ENCODE peak calls at places on chromosomes 5 and 9, in ten cellular contexts. One of them, this sample, is unnamed.

GRCh38 chr9:133709716-133710571 is 28.2 kb downstream of the SARDH start:
- DNase-seq in GM12865: no peak
- DNase-seq in esophagus muscularis mucosa: no peak
- DNase-seq in AG09309: no peak
- DNase-seq in body of pancreas: peak; percentile 8
- DNase-seq in endothelial cell: no peak
- DNase-seq in GM10248: no peak
- DNase-seq in fibroblast of the aortic adventitia: no peak
- DNase-seq in stomach: no peak
- DNase-seq in GM20000: no peak
- DNase-seq in this sample: peak; percentile 2

GRCh38 chr5:157271740-157272271 is 5.9 kb downstream of the CYFIP2 start:
- DNase-seq in stomach: peak; percentile 54
- DNase-seq in GM12865: peak; percentile 96
- DNase-seq in AG09309: no peak
- DNase-seq in GM20000: peak; percentile 84
- DNase-seq in fibroblast of the aortic adventitia: no peak
- DNase-seq in GM10248: peak; percentile 74
- DNase-seq in endothelial cell: no peak
- DNase-seq in esophagus muscularis mucosa: no peak
- DNase-seq in body of pancreas: peak; percentile 16
- DNase-seq in this sample: no peak

GRCh38 chr5:149931992-149932436 is 12.6 kb downstream of the PDE6A start:
- DNase-seq in fibroblast of the aortic adventitia: no peak
- DNase-seq in body of pancreas: no peak
- DNase-seq in GM10248: no peak
- DNase-seq in GM20000: no peak
- DNase-seq in esophagus muscularis mucosa: no peak
- DNase-seq in AG09309: no peak
- DNase-seq in GM12865: no peak
- DNase-seq in stomach: no peak
- DNase-seq in endothelial cell: no peak
- DNase-seq in this sample: no peak

GRCh38 chr9:15642369-15642962 is 89.6 kb downstream of the CCDC171 start:
- DNase-seq in stomach: no peak
- DNase-seq in GM20000: peak; percentile 39
- DNase-seq in fibroblast of the aortic adventitia: peak; percentile 66
- DNase-seq in AG09309: peak; percentile 7
- DNase-seq in GM12865: peak; percentile 48
- DNase-seq in esophagus muscularis mucosa: no peak
- DNase-seq in endothelial cell: no peak
- DNase-seq in body of pancreas: no peak
- DNase-seq in GM10248: peak; percentile 37
- DNase-seq in this sample: no peak

GRCh38 chr5:9653811-9654210 is 23.7 kb upstream of the TAS2R1 start:
- DNase-seq in GM10248: peak; percentile 15
- DNase-seq in fibroblast of the aortic adventitia: peak; percentile 93
- DNase-seq in GM20000: peak; percentile 39
- DNase-seq in stomach: peak; percentile 43
- DNase-seq in GM12865: peak; percentile 67
- DNase-seq in esophagus muscularis mucosa: no peak
- DNase-seq in endothelial cell: no peak
- DNase-seq in body of pancreas: peak; percentile 86
- DNase-seq in AG09309: peak; percentile 73
- DNase-seq in this sample: no peak

GRCh38 chr9:94805585-94805984 is 79.1 kb downstream of the AOPEP start:
- DNase-seq in stomach: no peak
- DNase-seq in AG09309: peak; percentile 94
- DNase-seq in endothelial cell: no peak
- DNase-seq in GM10248: no peak
- DNase-seq in fibroblast of the aortic adventitia: peak; percentile 92
- DNase-seq in GM20000: no peak
- DNase-seq in GM12865: no peak
- DNase-seq in esophagus muscularis mucosa: no peak
- DNase-seq in body of pancreas: no peak
- DNase-seq in this sample: no peak

GRCh38 chr5:50501510-50502209 is 60.6 kb upstream of the EMB start:
- DNase-seq in GM10248: peak; percentile 10
- DNase-seq in body of pancreas: no peak
- DNase-seq in esophagus muscularis mucosa: no peak
- DNase-seq in AG09309: no peak
- DNase-seq in stomach: no peak
- DNase-seq in fibroblast of the aortic adventitia: no peak
- DNase-seq in GM12865: peak; percentile 42
- DNase-seq in endothelial cell: no peak
- DNase-seq in GM20000: peak; percentile 20
- DNase-seq in this sample: no peak

GRCh38 chr9:70479880-70480291 is 65.4 kb upstream of the KLF9 start:
- DNase-seq in GM20000: no peak
- DNase-seq in stomach: peak; percentile 34
- DNase-seq in esophagus muscularis mucosa: no peak
- DNase-seq in AG09309: no peak
- DNase-seq in body of pancreas: peak; percentile 53
- DNase-seq in fibroblast of the aortic adventitia: peak; percentile 68
- DNase-seq in GM12865: no peak
- DNase-seq in endothelial cell: no peak
- DNase-seq in GM10248: no peak
- DNase-seq in this sample: peak; percentile 16

GRCh38 chr5:19615661-19616060 is 372.3 kb downstream of the CDH18 start:
- DNase-seq in fibroblast of the aortic adventitia: no peak
- DNase-seq in esophagus muscularis mucosa: no peak
- DNase-seq in GM20000: no peak
- DNase-seq in body of pancreas: no peak
- DNase-seq in GM12865: no peak
- DNase-seq in endothelial cell: no peak
- DNase-seq in GM10248: no peak
- DNase-seq in stomach: no peak
- DNase-seq in AG09309: no peak
- DNase-seq in this sample: no peak

GRCh38 chr9:126558051-126558665 is 55.6 kb upstream of the LMX1B start:
- DNase-seq in stomach: peak; percentile 80
- DNase-seq in endothelial cell: peak; percentile 68
- DNase-seq in body of pancreas: peak; percentile 72
- DNase-seq in fibroblast of the aortic adventitia: peak; percentile 36
- DNase-seq in AG09309: no peak
- DNase-seq in esophagus muscularis mucosa: no peak
- DNase-seq in GM12865: peak; percentile 61
- DNase-seq in GM10248: peak; percentile 84
- DNase-seq in GM20000: peak; percentile 85
- DNase-seq in this sample: peak; percentile 77
- TF ChIP-seq CTCF in stomach: no peak
- TF ChIP-seq CTCF in endothelial cell: peak; percentile 92
- TF ChIP-seq CTCF in body of pancreas: peak; percentile 93
- TF ChIP-seq CTCF in fibroblast of the aortic adventitia: peak; percentile 99
- TF ChIP-seq CTCF in AG09309: peak; percentile 99
- TF ChIP-seq CTCF in esophagus muscularis mucosa: peak; percentile 90
- TF ChIP-seq CTCF in GM12865: peak; percentile 98
- TF ChIP-seq CTCF in GM10248: peak; percentile 99
- TF ChIP-seq CTCF in GM20000: peak; percentile 98
- TF ChIP-seq CTCF in this sample: peak; percentile 89

DNA sequence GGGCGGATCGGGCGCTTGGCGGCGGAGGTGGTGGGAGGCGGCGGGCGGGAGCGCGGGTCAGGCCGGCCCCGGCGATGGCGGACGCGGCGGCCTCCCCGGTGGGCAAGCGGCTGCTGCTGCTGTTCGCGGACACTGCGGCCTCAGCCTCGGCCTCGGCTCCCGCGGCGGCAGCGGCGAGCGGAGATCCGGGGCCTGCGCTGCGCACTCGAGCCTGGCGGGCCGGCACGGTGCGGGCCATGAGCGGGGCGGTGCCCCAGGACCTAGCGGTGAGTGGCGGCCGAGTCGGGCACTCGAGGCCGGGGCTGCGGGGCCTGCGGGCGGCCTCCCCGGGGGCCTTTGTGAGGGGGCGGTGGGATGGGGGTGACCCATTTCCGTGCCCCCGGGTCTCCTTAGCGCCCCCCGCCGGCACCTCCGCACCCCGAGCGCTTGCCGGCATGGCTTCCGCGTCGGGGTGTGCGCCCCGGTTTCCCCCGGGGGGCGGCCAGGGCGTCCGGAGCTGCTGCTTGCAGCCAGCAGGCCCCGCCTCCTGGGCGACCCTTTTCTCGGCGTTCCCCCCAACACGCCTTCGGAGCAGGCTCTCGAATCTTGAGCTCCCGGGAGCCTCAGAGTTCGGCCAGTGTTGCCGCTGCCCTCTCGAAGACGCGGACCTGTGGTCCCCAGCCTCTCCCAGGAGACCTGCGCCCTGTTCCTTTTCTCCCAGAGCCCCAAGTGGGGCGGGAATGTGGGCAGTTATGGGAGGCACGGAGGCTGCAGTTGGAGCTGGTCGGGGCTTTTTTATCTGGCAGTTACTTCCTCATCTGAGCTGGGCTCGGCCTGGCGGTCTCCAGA is 451 bp downstream of the KDM3B start:
- DNase-seq in stomach: peak; percentile 78
- DNase-seq in fibroblast of the aortic adventitia: no peak
- DNase-seq in AG09309: no peak
- DNase-seq in GM12865: peak; percentile 79
- DNase-seq in esophagus muscularis mucosa: no peak
- DNase-seq in body of pancreas: peak; percentile 65
- DNase-seq in GM20000: peak; percentile 84
- DNase-seq in GM10248: peak; percentile 76
- DNase-seq in endothelial cell: peak; percentile 56
- DNase-seq in this sample: peak; percentile 67
- TF ChIP-seq CTCF in stomach: no peak
- TF ChIP-seq CTCF in fibroblast of the aortic adventitia: no peak
- TF ChIP-seq CTCF in AG09309: peak; percentile 21
- TF ChIP-seq CTCF in GM12865: peak; percentile 48
- TF ChIP-seq CTCF in esophagus muscularis mucosa: peak; percentile 39
- TF ChIP-seq CTCF in body of pancreas: peak; percentile 21
- TF ChIP-seq CTCF in GM20000: peak; percentile 49
- TF ChIP-seq CTCF in GM10248: peak; percentile 61
- TF ChIP-seq CTCF in endothelial cell: peak; percentile 80
- TF ChIP-seq CTCF in this sample: no peak

DNA sequence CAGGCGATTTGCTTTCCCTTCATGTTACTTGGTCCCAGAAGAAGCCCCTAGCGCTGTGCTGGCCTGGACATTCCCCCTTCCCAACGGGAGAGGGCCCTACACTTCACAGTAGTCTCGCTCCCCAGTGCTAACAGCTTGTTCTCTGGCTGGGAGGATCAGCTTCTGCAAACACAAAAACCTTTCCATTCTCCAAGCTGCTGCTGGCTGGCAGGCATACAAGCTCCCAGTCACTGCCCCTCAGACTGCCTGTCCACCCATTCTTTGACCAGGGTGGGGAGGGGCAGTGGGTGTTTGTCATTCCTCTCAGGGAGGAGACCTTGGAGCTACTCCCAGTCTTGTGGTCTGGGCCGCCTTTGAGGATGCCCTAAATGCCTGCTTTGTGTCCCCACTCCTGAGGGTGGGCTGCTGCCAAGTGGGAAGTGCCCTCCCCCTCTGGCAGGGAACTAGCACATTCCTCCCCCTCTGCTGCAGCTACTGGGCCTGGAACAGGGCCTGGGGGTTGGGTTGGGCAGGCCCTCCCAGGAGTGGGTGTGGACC is 20.8 kb downstream of the ENHO start:
- DNase-seq in body of pancreas: peak; percentile 78
- DNase-seq in AG09309: peak; percentile 29
- DNase-seq in GM20000: no peak
- DNase-seq in fibroblast of the aortic adventitia: peak; percentile 96
- DNase-seq in GM12865: no peak
- DNase-seq in stomach: peak; percentile 61
- DNase-seq in esophagus muscularis mucosa: no peak
- DNase-seq in GM10248: no peak
- DNase-seq in endothelial cell: no peak
- DNase-seq in this sample: no peak
- TF ChIP-seq CTCF in body of pancreas: peak; percentile 23
- TF ChIP-seq CTCF in AG09309: peak; percentile 39
- TF ChIP-seq CTCF in GM20000: no peak
- TF ChIP-seq CTCF in fibroblast of the aortic adventitia: peak; percentile 59
- TF ChIP-seq CTCF in GM12865: no peak
- TF ChIP-seq CTCF in stomach: no peak
- TF ChIP-seq CTCF in esophagus muscularis mucosa: peak; percentile 40
- TF ChIP-seq CTCF in GM10248: no peak
- TF ChIP-seq CTCF in endothelial cell: no peak
- TF ChIP-seq CTCF in this sample: peak; percentile 27

DNA sequence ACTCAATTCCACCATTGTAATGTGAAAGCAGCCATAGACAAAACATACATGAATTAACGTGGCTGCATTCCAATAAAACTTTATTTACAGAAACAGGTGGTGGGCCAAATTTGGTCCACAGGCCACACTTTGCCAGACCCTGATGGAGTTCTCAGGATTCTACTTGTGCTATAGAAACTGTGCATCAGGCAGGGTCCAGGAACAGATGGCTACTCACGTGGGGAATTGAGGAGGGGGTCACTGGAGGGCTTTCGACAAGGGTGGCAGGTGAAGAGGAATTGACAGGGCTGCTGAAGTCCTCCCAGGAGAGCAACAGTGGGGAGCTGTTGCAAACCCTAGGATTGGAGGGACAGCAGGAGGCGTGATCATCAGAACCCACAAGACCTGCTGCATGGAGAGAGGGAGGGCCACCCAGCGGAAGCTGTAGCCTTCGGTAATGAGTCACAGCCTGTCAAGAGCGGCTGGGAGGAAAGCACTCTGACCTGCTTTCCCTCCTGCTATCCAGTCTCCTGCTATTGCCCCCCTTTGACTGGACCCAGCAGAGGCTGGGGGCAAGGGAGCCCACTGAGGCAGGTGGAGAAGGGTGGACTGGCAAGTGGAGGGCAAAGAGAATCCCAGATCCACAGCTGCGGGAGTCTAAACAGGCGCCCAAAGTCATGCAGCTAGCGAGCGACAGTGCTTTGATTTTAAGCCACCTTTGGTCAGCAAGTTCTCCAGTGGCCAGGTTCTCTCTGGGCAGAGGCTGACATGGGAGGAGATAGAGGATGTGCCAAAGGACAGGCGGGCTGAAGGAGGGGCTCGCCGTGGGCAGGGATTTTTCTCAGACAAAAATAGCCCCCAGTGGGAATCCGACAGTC is 138.3 kb upstream of the SMIM23 start:
- DNase-seq in body of pancreas: no peak
- DNase-seq in GM12865: peak; percentile 18
- DNase-seq in AG09309: peak; percentile 29
- DNase-seq in fibroblast of the aortic adventitia: no peak
- DNase-seq in GM20000: no peak
- DNase-seq in endothelial cell: no peak
- DNase-seq in stomach: no peak
- DNase-seq in GM10248: no peak
- DNase-seq in esophagus muscularis mucosa: no peak
- DNase-seq in this sample: peak; percentile 42
- TF ChIP-seq CTCF in body of pancreas: no peak
- TF ChIP-seq CTCF in GM12865: no peak
- TF ChIP-seq CTCF in AG09309: peak; percentile 25
- TF ChIP-seq CTCF in fibroblast of the aortic adventitia: no peak
- TF ChIP-seq CTCF in GM20000: no peak
- TF ChIP-seq CTCF in endothelial cell: no peak
- TF ChIP-seq CTCF in stomach: no peak
- TF ChIP-seq CTCF in GM10248: no peak
- TF ChIP-seq CTCF in esophagus muscularis mucosa: no peak
- TF ChIP-seq CTCF in this sample: no peak

GRCh38 chr5:35598707-35599370 is 18.8 kb upstream of the SPEF2 start:
- DNase-seq in AG09309: no peak
- DNase-seq in esophagus muscularis mucosa: no peak
- DNase-seq in GM12865: peak; percentile 12
- DNase-seq in GM10248: no peak
- DNase-seq in endothelial cell: no peak
- DNase-seq in fibroblast of the aortic adventitia: no peak
- DNase-seq in body of pancreas: peak; percentile 69
- DNase-seq in GM20000: no peak
- DNase-seq in stomach: peak; percentile 38
- DNase-seq in this sample: no peak
- TF ChIP-seq CTCF in AG09309: no peak
- TF ChIP-seq CTCF in esophagus muscularis mucosa: no peak
- TF ChIP-seq CTCF in GM12865: no peak
- TF ChIP-seq CTCF in GM10248: no peak
- TF ChIP-seq CTCF in endothelial cell: no peak
- TF ChIP-seq CTCF in fibroblast of the aortic adventitia: no peak
- TF ChIP-seq CTCF in body of pancreas: peak; percentile 49
- TF ChIP-seq CTCF in GM20000: no peak
- TF ChIP-seq CTCF in stomach: no peak
- TF ChIP-seq CTCF in this sample: no peak